ENCODE peak calls at places on chromosome 3, in four cellular contexts. One of them, this sample, is unnamed.

GRCh38 chr3:117793684-117794304 is 1084.2 kb downstream of the TUSC7 start:
- DNase-seq in mesendoderm: peak; percentile 36
- DNase-seq in H7: no peak
- DNase-seq in Panc1: no peak
- DNase-seq in this sample: no peak

GRCh38 chr3:77602722-77603121 is 562.8 kb downstream of the ROBO2 start:
- DNase-seq in mesendoderm: peak; percentile 5
- DNase-seq in H7: no peak
- DNase-seq in Panc1: no peak
- DNase-seq in this sample: no peak

GRCh38 chr3:146503459-146504202 is 34.3 kb upstream of the PLSCR2 start:
- DNase-seq in mesendoderm: peak; percentile 71
- DNase-seq in H7: no peak
- DNase-seq in Panc1: peak; percentile 38
- DNase-seq in this sample: no peak

GRCh38 chr3:192884831-192885356 is 32.8 kb downstream of the MB21D2 start:
- DNase-seq in mesendoderm: no peak
- DNase-seq in H7: no peak
- DNase-seq in Panc1: no peak
- DNase-seq in this sample: no peak

GRCh38 chr3:120174811-120175210 is 80.6 kb upstream of the GSK3B start:
- DNase-seq in mesendoderm: no peak
- DNase-seq in H7: no peak
- DNase-seq in Panc1: no peak
- DNase-seq in this sample: no peak

GRCh38 chr3:29513236-29513635 is 232.4 kb downstream of the RBMS3 start:
- DNase-seq in mesendoderm: no peak
- DNase-seq in H7: no peak
- DNase-seq in Panc1: no peak
- DNase-seq in this sample: no peak

GRCh38 chr3:155778441-155778840 is 27.6 kb downstream of the C3orf33 start:
- DNase-seq in mesendoderm: no peak
- DNase-seq in H7: no peak
- DNase-seq in Panc1: no peak
- DNase-seq in this sample: no peak

GRCh38 chr3:11820540-11821041 is 26.1 kb downstream of the TAMM41 start:
- DNase-seq in mesendoderm: peak; percentile 16
- DNase-seq in H7: no peak
- DNase-seq in Panc1: no peak
- DNase-seq in this sample: no peak

GRCh38 chr3:149449100-149449654 is 25.3 kb upstream of the TM4SF4 start:
- DNase-seq in mesendoderm: no peak
- DNase-seq in H7: no peak
- DNase-seq in Panc1: no peak
- DNase-seq in this sample: no peak

GRCh38 chr3:69081583-69082262 is 1.6 kb upstream of the UBA3 start:
- DNase-seq in mesendoderm: peak; percentile 85
- DNase-seq in H7: no peak
- DNase-seq in Panc1: no peak
- DNase-seq in this sample: no peak

GRCh38 chr3:71582612-71583568 is 638 bp downstream of the FOXP1 start:
- DNase-seq in mesendoderm: peak; percentile 82
- DNase-seq in H7: peak; percentile 83
- DNase-seq in Panc1: no peak
- DNase-seq in this sample: no peak

GRCh38 chr3:134665243-134665642 is 14.4 kb upstream of the KY start:
- DNase-seq in mesendoderm: no peak
- DNase-seq in H7: peak; percentile 39
- DNase-seq in Panc1: no peak
- DNase-seq in this sample: no peak

GRCh38 chr3:45105855-45106655 is 40.1 kb downstream of the CDCP1 start:
- DNase-seq in mesendoderm: no peak
- DNase-seq in H7: no peak
- DNase-seq in Panc1: peak; percentile 58
- DNase-seq in this sample: no peak

GRCh38 chr3:63706321-63707085 is 54.0 kb downstream of the SNTN start:
- DNase-seq in mesendoderm: no peak
- DNase-seq in H7: no peak
- DNase-seq in Panc1: no peak
- DNase-seq in this sample: no peak

GRCh38 chr3:49217688-49218470 is 46.5 kb downstream of the KLHDC8B start:
- DNase-seq in mesendoderm: no peak
- DNase-seq in H7: no peak
- DNase-seq in Panc1: no peak
- DNase-seq in this sample: no peak

GRCh38 chr3:45965281-45966052 is 22.2 kb downstream of the CXCR6 start:
- DNase-seq in mesendoderm: no peak
- DNase-seq in H7: no peak
- DNase-seq in Panc1: no peak
- DNase-seq in this sample: no peak

GRCh38 chr3:102057781-102058421 is 208.6 kb downstream of the NFKBIZ start:
- DNase-seq in mesendoderm: no peak
- DNase-seq in H7: no peak
- DNase-seq in Panc1: no peak
- DNase-seq in this sample: no peak

GRCh38 chr3:48305396-48305795 is 28.1 kb downstream of the SPINK8 start:
- DNase-seq in mesendoderm: no peak
- DNase-seq in H7: no peak
- DNase-seq in Panc1: no peak
- DNase-seq in this sample: no peak

GRCh38 chr3:194537732-194538247 is 51.0 kb upstream of the ATP13A3 start:
- DNase-seq in mesendoderm: peak; percentile 29
- DNase-seq in H7: no peak
- DNase-seq in Panc1: peak; percentile 43
- DNase-seq in this sample: no peak

GRCh38 chr3:128726691-128727031 is 678 bp downstream of the RAB7A start:
- DNase-seq in mesendoderm: peak; percentile 59
- DNase-seq in H7: no peak
- DNase-seq in Panc1: peak; percentile 24
- DNase-seq in this sample: no peak

GRCh38 chr3:54324069-54324468 is 201.7 kb downstream of the CACNA2D3 start:
- DNase-seq in mesendoderm: no peak
- DNase-seq in H7: no peak
- DNase-seq in Panc1: no peak
- DNase-seq in this sample: no peak

GRCh38 chr3:16305121-16305541 is 40.1 kb downstream of the OXNAD1 start:
- DNase-seq in mesendoderm: no peak
- DNase-seq in H7: no peak
- DNase-seq in Panc1: no peak
- DNase-seq in this sample: no peak

GRCh38 chr3:42663581-42664442 is 10.3 kb downstream of the ZBTB47 start:
- DNase-seq in mesendoderm: no peak
- DNase-seq in H7: peak; percentile 55
- DNase-seq in Panc1: no peak
- DNase-seq in this sample: no peak

GRCh38 chr3:159825216-159825854 is 163.3 kb upstream of the IL12A start:
- DNase-seq in mesendoderm: peak; percentile 33
- DNase-seq in H7: peak; percentile 25
- DNase-seq in Panc1: no peak
- DNase-seq in this sample: no peak

GRCh38 chr3:170869645-170870593 is at the start of gene RPL22L1:
- DNase-seq in mesendoderm: peak; percentile 98
- DNase-seq in H7: peak; percentile 79
- DNase-seq in Panc1: peak; percentile 87
- DNase-seq in this sample: peak; percentile 83

GRCh38 chr3:115713247-115713646 is 89.9 kb downstream of the GAP43 start:
- DNase-seq in mesendoderm: no peak
- DNase-seq in H7: no peak
- DNase-seq in Panc1: no peak
- DNase-seq in this sample: no peak

GRCh38 chr3:11346416-11346815 is 74.2 kb downstream of the ATG7 start:
- DNase-seq in mesendoderm: no peak
- DNase-seq in H7: no peak
- DNase-seq in Panc1: no peak
- DNase-seq in this sample: no peak

GRCh38 chr3:29153811-29154210 is 127.1 kb upstream of the RBMS3 start:
- DNase-seq in mesendoderm: no peak
- DNase-seq in H7: no peak
- DNase-seq in Panc1: no peak
- DNase-seq in this sample: no peak

GRCh38 chr3:127730666-127731294 is 58.0 kb downstream of the ABTB1 start:
- DNase-seq in mesendoderm: no peak
- DNase-seq in H7: no peak
- DNase-seq in Panc1: no peak
- DNase-seq in this sample: no peak

GRCh38 chr3:64454179-64454578 is 228.9 kb upstream of the PRICKLE2 start:
- DNase-seq in mesendoderm: peak; percentile 50
- DNase-seq in H7: no peak
- DNase-seq in Panc1: no peak
- DNase-seq in this sample: no peak

GRCh38 chr3:58112185-58112535 is 98.6 kb downstream of the DNASE1L3 start:
- DNase-seq in mesendoderm: no peak
- DNase-seq in H7: no peak
- DNase-seq in Panc1: no peak
- DNase-seq in this sample: no peak

GRCh38 chr3:49842843-49843242 is 13.5 kb downstream of the TRAIP start:
- DNase-seq in mesendoderm: peak; percentile 12
- DNase-seq in H7: no peak
- DNase-seq in Panc1: no peak
- DNase-seq in this sample: no peak

GRCh38 chr3:124632566-124633140 is 97.6 kb upstream of the UMPS start:
- DNase-seq in mesendoderm: no peak
- DNase-seq in H7: no peak
- DNase-seq in Panc1: no peak
- DNase-seq in this sample: no peak

GRCh38 chr3:53074761-53075742 is 29.2 kb upstream of the SFMBT1 start:
- DNase-seq in mesendoderm: no peak
- DNase-seq in H7: peak; percentile 35
- DNase-seq in Panc1: no peak
- DNase-seq in this sample: no peak

GRCh38 chr3:173732237-173732636 is 334.7 kb downstream of the NLGN1 start:
- DNase-seq in mesendoderm: peak; percentile 43
- DNase-seq in H7: no peak
- DNase-seq in Panc1: no peak
- DNase-seq in this sample: no peak

GRCh38 chr3:152269423-152270144 is 855 bp downstream of the MBNL1 start:
- DNase-seq in mesendoderm: peak; percentile 37
- DNase-seq in H7: peak; percentile 4
- DNase-seq in Panc1: peak; percentile 46
- DNase-seq in this sample: no peak

GRCh38 chr3:152271465-152272035 is 2.8 kb downstream of the MBNL1 start:
- DNase-seq in mesendoderm: no peak
- DNase-seq in H7: no peak
- DNase-seq in Panc1: no peak
- DNase-seq in this sample: no peak

GRCh38 chr3:152270145-152270870 is 1.6 kb downstream of the MBNL1 start:
- DNase-seq in mesendoderm: no peak
- DNase-seq in H7: no peak
- DNase-seq in Panc1: no peak
- DNase-seq in this sample: no peak

GRCh38 chr3:152270944-152271343 is 2.2 kb downstream of the MBNL1 start:
- DNase-seq in mesendoderm: no peak
- DNase-seq in H7: no peak
- DNase-seq in Panc1: no peak
- DNase-seq in this sample: no peak

DNA sequence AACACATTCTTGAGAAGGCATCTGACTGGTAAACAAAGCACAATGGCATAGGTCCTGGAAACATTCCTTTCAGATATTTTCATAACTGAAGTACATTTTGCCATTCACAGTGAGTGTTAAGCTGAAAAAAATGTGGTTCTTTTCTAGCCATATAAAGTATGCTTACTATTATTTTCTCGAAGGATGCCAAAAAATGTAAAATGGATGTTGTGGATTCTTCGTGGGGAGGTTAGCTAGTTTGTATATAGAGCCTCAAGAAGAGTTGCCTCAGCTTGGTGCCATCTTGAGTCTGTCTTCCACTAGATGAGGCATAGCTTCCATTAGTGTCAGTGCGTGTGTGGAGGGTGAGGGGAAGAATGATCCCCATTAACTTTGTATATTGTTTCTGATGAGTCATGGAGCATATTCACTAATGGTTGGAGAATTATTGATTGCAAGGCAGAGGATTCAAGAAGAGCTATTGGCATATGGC is 4.1 kb downstream of the MBNL1 start:
- DNase-seq in mesendoderm: no peak
- DNase-seq in H7: no peak
- DNase-seq in Panc1: peak; percentile 41
- DNase-seq in this sample: no peak
- H3K4me3 ChIP-seq in mesendoderm: no peak overlapping the region
- H3K4me3 ChIP-seq in H7: no peak overlapping the region
- H3K4me3 ChIP-seq in Panc1: no peak overlapping the region
- H3K4me3 ChIP-seq in this sample: no peak overlapping the region

GRCh38 chr3:180820400-180820799 is 92.1 kb upstream of the FXR1 start:
- DNase-seq in mesendoderm: no peak
- DNase-seq in H7: no peak
- DNase-seq in Panc1: no peak
- DNase-seq in this sample: no peak
- H3K27me3 ChIP-seq in mesendoderm: no peaks in the 10 kb centered on the region
- H3K27me3 ChIP-seq in H7: no peaks in the 10 kb centered on the region
- H3K27me3 ChIP-seq in Panc1: no peaks in the 10 kb centered on the region
- H3K27me3 ChIP-seq in this sample: no peaks in the 10 kb centered on the region

GRCh38 chr3:184582583-184582982 is 21.0 kb downstream of the EPHB3 start:
- DNase-seq in mesendoderm: peak; percentile 95
- DNase-seq in H7: peak; percentile 93
- DNase-seq in Panc1: no peak
- DNase-seq in this sample: no peak
- H3K4me3 ChIP-seq in mesendoderm: no peak overlapping the region
- H3K4me3 ChIP-seq in H7: peak overlapping the region; percentile 53
- H3K4me3 ChIP-seq in Panc1: no peak overlapping the region
- H3K4me3 ChIP-seq in this sample: peak overlapping the region; percentile 8

DNA sequence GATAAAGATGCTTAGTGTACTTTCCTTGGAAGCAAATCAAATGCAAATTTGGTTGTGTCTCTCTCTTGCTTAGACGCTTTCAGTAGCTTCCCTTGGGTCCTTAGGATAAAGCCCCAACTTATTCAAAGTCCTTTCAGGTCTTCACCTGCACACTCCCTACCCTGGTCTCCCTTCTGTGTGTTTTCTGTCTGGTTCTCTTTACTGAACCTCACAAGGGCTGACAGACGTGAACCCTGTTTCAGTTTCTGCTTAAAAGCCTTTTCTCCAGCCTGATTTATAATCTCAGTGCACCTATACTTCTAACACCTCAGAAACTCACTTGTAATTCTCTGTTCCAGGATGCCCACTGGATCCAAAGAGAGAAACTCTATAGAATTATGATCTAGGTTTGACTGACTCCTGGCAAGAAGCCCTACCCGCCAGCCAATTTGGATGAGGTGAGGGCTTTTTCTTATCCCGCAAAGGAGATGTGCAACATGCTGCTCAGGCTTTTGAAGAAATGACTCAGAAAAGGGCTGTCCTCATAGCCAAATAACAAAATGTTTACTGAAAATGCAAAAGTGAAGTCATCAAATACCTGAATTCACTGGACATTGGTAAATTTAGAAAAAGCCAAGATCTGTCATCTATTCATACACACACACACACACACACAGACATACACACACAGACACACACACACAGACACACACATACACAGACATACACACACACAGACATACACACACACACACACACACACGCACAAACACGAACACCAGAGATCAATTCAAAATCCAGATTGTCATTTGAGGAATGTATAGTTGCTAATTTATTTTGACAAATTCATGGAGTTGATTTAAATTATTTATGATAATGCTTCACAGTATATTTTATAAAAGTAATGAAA is 102.4 kb upstream of the EOMES start:
- DNase-seq in mesendoderm: no peak
- DNase-seq in H7: no peak
- DNase-seq in Panc1: no peak
- DNase-seq in this sample: no peak
- H3K27me3 ChIP-seq in mesendoderm: no peaks in the 10 kb centered on the region
- H3K27me3 ChIP-seq in H7: no peaks in the 10 kb centered on the region
- H3K27me3 ChIP-seq in Panc1: no peaks in the 10 kb centered on the region
- H3K27me3 ChIP-seq in this sample: no peaks in the 10 kb centered on the region

This sample was measured in iPS DF 6.9.